ENCODE peak calls at places on chromosomes 5 and 9, in five cellular contexts. E, T, U, Z and P are unnamed samples.

GRCh38 chr9:113844466-113844865 is 31.6 kb upstream of the ZNF618 start:
- DNase-seq in E (no peak), T (no peak), U (no peak), Z (no peak), P (no peak)

GRCh38 chr9:135992486-135993408 is 31.6 kb upstream of the UBAC1 start:
- DNase-seq in E (no peak), T (peak; percentile 79), U (peak; percentile 87), Z (peak; percentile 86), P (peak; percentile 81)

GRCh38 chr5:7331083-7331482 is 64.9 kb upstream of the ADCY2 start:
- DNase-seq in E (no peak), T (peak; percentile 47), U (no peak), Z (peak; percentile 47), P (no peak)

GRCh38 chr9:83959061-83959460 is 21.0 kb downstream of the HNRNPK start:
- DNase-seq in E (peak; percentile 69), T (peak; percentile 34), U (peak; percentile 73), Z (no peak), P (no peak)

GRCh38 chr9:77829440-77829839 is 181.3 kb upstream of the GNA14 start:
- DNase-seq in E (no peak), T (no peak), U (no peak), Z (no peak), P (no peak)

GRCh38 chr5:41246376-41246775 is 33.0 kb upstream of the C6 start:
- DNase-seq in E (peak; percentile 76), T (no peak), U (peak; percentile 77), Z (no peak), P (no peak)

GRCh38 chr9:100131875-100132430 is 32.9 kb downstream of the INVS start:
- DNase-seq in E (no peak), T (no peak), U (no peak), Z (no peak), P (no peak)

GRCh38 chr5:104430977-104431620 is 868.5 kb upstream of the NUDT12 start:
- DNase-seq in E (no peak), T (no peak), U (no peak), Z (no peak), P (no peak)

GRCh38 chr9:94909965-94910730 is 183.6 kb downstream of the AOPEP start:
- DNase-seq in E (peak; percentile 17), T (no peak), U (no peak), Z (no peak), P (peak; percentile 37)

GRCh38 chr5:171703116-171703515 is 82.5 kb upstream of the SMIM23 start:
- DNase-seq in E (no peak), T (no peak), U (no peak), Z (no peak), P (no peak)

GRCh38 chr9:112439171-112439570 is 47.5 kb upstream of the KIAA1958 start:
- DNase-seq in E (no peak), T (no peak), U (no peak), Z (no peak), P (no peak)

GRCh38 chr5:26329562-26330189 is 708.7 kb downstream of the CDH9 start:
- DNase-seq in E (no peak), T (peak; percentile 45), U (peak; percentile 16), Z (peak; percentile 32), P (no peak)

GRCh38 chr9:95521699-95522098 is 4.9 kb upstream of the PTCH1 start:
- DNase-seq in E (no peak), T (no peak), U (no peak), Z (no peak), P (no peak)

GRCh38 chr9:133792721-133793470 is 54.7 kb upstream of the SARDH start:
- DNase-seq in E (peak; percentile 36), T (peak; percentile 81), U (peak; percentile 89), Z (peak; percentile 85), P (peak; percentile 90)

GRCh38 chr5:126492939-126493338 is 69.7 kb downstream of the GRAMD2B start:
- DNase-seq in E (no peak), T (peak; percentile 47), U (no peak), Z (no peak), P (no peak)

GRCh38 chr5:17169507-17169906 is 47.9 kb upstream of the BASP1 start:
- DNase-seq in E (no peak), T (no peak), U (peak; percentile 57), Z (no peak), P (no peak)

GRCh38 chr9:92738661-92739081 is 26.0 kb downstream of the BICD2 start:
- DNase-seq in E (no peak), T (no peak), U (peak; percentile 47), Z (no peak), P (no peak)

GRCh38 chr9:92740969-92741368 is 23.7 kb downstream of the BICD2 start:
- DNase-seq in E (no peak), T (no peak), U (no peak), Z (no peak), P (no peak)

GRCh38 chr9:92740015-92740408 is 24.6 kb downstream of the BICD2 start:
- DNase-seq in E (no peak), T (no peak), U (peak; percentile 55), Z (no peak), P (no peak)

GRCh38 chr9:92739346-92740014 is 25.2 kb downstream of the BICD2 start:
- DNase-seq in E (no peak), T (no peak), U (no peak), Z (no peak), P (no peak)

GRCh38 chr9:92740446-92740961 is 24.1 kb downstream of the BICD2 start:
- DNase-seq in E (no peak), T (no peak), U (no peak), Z (no peak), P (no peak)
- H4K20me1 ChIP-seq in E (peaks cover 20% of the 10 kb centered on the region), T (peaks cover 45% of the 10 kb centered on the region), U (peaks cover 2% of the 10 kb centered on the region), Z (peaks cover 37% of the 10 kb centered on the region), P (peaks cover 5% of the 10 kb centered on the region)

GRCh38 chr9:33236571-33236970 is 3.4 kb upstream of the SPINK4 start:
- DNase-seq in E (no peak), T (no peak), U (peak; percentile 57), Z (no peak), P (no peak)
- H4K20me1 ChIP-seq in E (no peaks in the 10 kb centered on the region), T (no peaks in the 10 kb centered on the region), U (no peaks in the 10 kb centered on the region), Z (no peaks in the 10 kb centered on the region), P (no peaks in the 10 kb centered on the region)

GRCh38 chr9:89464991-89465390 is 32.9 kb downstream of the SEMA4D start:
- DNase-seq in E (no peak), T (no peak), U (no peak), Z (no peak), P (no peak)
- H4K20me1 ChIP-seq in E (peaks cover 3% of the 10 kb centered on the region), T (peaks cover 5% of the 10 kb centered on the region), U (no peaks in the 10 kb centered on the region), Z (peaks cover 76% of the 10 kb centered on the region), P (peaks cover 13% of the 10 kb centered on the region)

DNA sequence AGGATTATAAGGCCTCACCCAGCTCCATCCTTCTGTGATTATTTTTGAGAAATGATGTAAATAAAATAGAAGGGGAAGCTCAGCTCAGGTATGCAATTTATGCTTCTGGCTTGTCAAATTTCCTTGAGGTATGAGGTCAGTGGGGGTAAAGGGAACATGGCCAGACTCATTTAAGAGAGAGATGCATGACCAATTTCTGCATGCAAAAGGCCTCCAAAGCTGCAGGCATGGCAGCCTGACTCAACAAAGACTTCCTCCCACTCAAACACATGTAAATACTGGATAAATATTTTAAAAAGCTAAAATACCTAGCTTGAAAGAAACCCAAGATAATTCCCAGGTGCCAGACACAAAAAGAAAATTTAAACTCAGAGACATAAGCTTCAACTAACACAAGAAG is 101.4 kb upstream of the SLC1A3 start:
- DNase-seq in E (no peak), T (no peak), U (peak; percentile 55), Z (no peak), P (no peak)
- H4K20me1 ChIP-seq in E (no peaks in the 10 kb centered on the region), T (no peaks in the 10 kb centered on the region), U (no peaks in the 10 kb centered on the region), Z (no peaks in the 10 kb centered on the region), P (no peaks in the 10 kb centered on the region)